ENCODE peak calls at places on chromosomes 12 and 14, in four cellular contexts. One of them, this sample, is unnamed.

GRCh38 chr14:60514378-60515243 is 5.7 kb downstream of the SIX6 start:
- DNase-seq in K562: peak
- DNase-seq in H1: peak
- DNase-seq in right lobe of liver: no peak
- DNase-seq in this sample: no peak

GRCh38 chr12:89413234-89413633 is 60.9 kb upstream of the DUSP6 start:
- DNase-seq in K562: no peak
- DNase-seq in right lobe of liver: no peak
- DNase-seq in H1: no peak
- DNase-seq in this sample: no peak

GRCh38 chr12:99131761-99132199 is 486.7 kb downstream of the APAF1 start:
- DNase-seq in K562: no peak
- DNase-seq in right lobe of liver: peak
- DNase-seq in H1: peak
- DNase-seq in this sample: peak

GRCh38 chr12:122368361-122369073 is 54.0 kb downstream of the CLIP1 start:
- DNase-seq in K562: peak
- DNase-seq in right lobe of liver: no peak
- DNase-seq in H1: no peak
- DNase-seq in this sample: no peak

GRCh38 chr12:52648012-52648550 is 3.9 kb downstream of the KRT2 start:
- DNase-seq in right lobe of liver: no peak
- DNase-seq in H1: peak
- DNase-seq in K562: no peak
- DNase-seq in this sample: no peak

GRCh38 chr14:51093371-51094281 is 1.3 kb downstream of the TRIM9 start:
- DNase-seq in right lobe of liver: peak
- DNase-seq in H1: peak
- DNase-seq in K562: no peak
- DNase-seq in this sample: no peak

GRCh38 chr14:66507181-66507721 is 696 bp upstream of the GPHN start:
- DNase-seq in right lobe of liver: no peak
- DNase-seq in H1: no peak
- DNase-seq in K562: no peak
- DNase-seq in this sample: no peak

GRCh38 chr12:93706387-93706786 is 29.2 kb downstream of the CRADD start:
- DNase-seq in H1: no peak
- DNase-seq in K562: peak
- DNase-seq in right lobe of liver: no peak
- DNase-seq in this sample: no peak

GRCh38 chr12:45989277-45989856 is 1.0 kb downstream of the SCAF11 start:
- DNase-seq in H1: no peak
- DNase-seq in K562: no peak
- DNase-seq in right lobe of liver: no peak
- DNase-seq in this sample: no peak

GRCh38 chr12:45990468-45991288 is at the start of gene SCAF11:
- DNase-seq in H1: peak
- DNase-seq in right lobe of liver: peak
- DNase-seq in K562: peak
- DNase-seq in this sample: peak

GRCh38 chr12:45988259-45988658 is 2.1 kb downstream of the SCAF11 start:
- DNase-seq in H1: no peak
- DNase-seq in right lobe of liver: no peak
- DNase-seq in K562: no peak
- DNase-seq in this sample: no peak

GRCh38 chr12:45991289-45992249 is 1.2 kb upstream of the SCAF11 start:
- DNase-seq in K562: peak
- DNase-seq in right lobe of liver: peak
- DNase-seq in H1: peak
- DNase-seq in this sample: peak

DNA sequence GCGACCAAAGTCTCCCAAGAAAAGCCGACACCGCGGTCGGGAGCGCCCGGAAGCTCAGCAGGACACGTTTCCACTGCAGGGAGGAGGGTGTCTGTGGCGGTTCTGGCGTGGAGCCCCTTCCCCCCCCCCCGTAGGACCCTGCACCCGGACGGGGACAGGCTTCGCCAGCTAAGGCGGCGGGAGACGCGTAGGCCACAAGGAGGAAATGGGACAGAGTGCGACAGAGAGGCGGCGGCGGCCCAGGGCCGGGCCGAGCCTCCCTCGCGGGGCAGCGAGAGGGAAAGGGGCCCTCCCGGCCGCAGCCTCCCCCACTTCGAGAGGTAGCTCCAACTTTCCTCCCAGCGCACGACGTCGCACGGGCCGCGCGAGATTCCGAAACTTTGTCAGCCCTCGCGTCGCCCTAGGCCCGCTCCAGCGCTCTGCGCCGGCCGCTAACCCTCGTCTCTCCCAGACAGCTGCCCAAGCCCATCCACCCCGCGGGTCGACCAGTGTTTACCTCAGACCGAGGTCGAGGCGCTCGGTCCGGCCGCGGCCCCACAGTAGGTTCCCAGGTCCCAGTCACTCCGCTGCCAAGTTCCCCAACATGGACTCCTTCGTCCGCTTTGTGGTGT is 412 bp downstream of the SCAF11 start:
- DNase-seq in right lobe of liver: peak
- DNase-seq in K562: peak
- DNase-seq in H1: peak
- DNase-seq in this sample: peak
- TF ChIP-seq POLR2A in right lobe of liver: peak
- TF ChIP-seq POLR2A in K562: no peak
- TF ChIP-seq POLR2A in H1: no peak
- TF ChIP-seq POLR2A in this sample: peak

DNA sequence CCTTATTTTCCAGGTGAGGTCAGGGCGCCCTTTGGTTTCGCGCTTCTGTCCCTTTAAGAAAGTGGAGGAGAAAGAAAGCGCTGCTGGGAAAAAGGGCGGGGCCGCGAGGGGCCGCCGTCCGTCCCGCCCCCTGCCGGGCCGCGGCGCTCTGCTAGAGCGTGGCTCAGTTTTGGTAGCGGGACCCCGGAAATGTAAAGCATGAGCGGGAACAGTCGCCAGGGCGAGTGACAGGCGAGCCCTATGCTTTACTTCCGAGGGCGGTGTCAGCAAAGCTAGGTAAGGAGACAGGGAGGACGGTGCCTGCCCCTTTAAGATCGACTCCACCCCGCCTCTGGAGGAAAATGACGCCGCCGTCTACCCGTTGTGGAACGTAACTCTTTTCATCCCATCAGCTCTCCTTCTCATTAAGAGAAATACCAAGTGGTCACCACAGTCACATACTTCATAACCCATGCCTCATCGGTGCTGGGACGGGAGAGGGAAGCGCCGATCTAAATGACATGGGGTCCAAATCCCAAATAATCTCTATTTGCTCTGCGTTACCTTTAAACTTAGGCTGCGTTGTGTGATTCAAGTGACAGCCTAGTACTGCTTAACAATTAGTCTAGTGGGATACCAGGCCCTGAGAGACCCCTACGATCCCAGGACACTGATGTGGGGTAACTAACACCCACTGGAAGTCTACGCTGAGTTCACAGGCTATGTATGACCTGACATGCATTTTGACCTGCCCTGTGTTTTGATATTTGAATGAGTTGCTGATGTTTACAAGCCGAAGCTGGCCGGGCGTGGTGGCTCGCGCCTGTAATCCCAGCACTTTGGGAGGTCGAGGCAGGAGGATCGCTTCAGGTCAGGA is at the start of gene ETFBKMT:
- DNase-seq in right lobe of liver: peak
- DNase-seq in H1: peak
- DNase-seq in K562: peak
- DNase-seq in this sample: peak
- TF ChIP-seq POLR2A in right lobe of liver: peak
- TF ChIP-seq POLR2A in H1: no peak
- TF ChIP-seq POLR2A in K562: peak
- TF ChIP-seq POLR2A in this sample: peak

GRCh38 chr12:112382866-112383265 is 635 bp upstream of the HECTD4 start:
- DNase-seq in K562: no peak
- DNase-seq in H1: no peak
- DNase-seq in right lobe of liver: no peak
- DNase-seq in this sample: no peak
- TF ChIP-seq POLR2A in K562: no peak
- TF ChIP-seq POLR2A in H1: no peak
- TF ChIP-seq POLR2A in right lobe of liver: no peak
- TF ChIP-seq POLR2A in this sample: no peak

GRCh38 chr12:94872671-94873367 is 130.7 kb downstream of the NDUFA12 start:
- DNase-seq in H1: peak
- DNase-seq in K562: no peak
- DNase-seq in right lobe of liver: no peak
- DNase-seq in this sample: peak
- TF ChIP-seq POLR2A in H1: no peak
- TF ChIP-seq POLR2A in K562: no peak
- TF ChIP-seq POLR2A in right lobe of liver: no peak
- TF ChIP-seq POLR2A in this sample: no peak

DNA sequence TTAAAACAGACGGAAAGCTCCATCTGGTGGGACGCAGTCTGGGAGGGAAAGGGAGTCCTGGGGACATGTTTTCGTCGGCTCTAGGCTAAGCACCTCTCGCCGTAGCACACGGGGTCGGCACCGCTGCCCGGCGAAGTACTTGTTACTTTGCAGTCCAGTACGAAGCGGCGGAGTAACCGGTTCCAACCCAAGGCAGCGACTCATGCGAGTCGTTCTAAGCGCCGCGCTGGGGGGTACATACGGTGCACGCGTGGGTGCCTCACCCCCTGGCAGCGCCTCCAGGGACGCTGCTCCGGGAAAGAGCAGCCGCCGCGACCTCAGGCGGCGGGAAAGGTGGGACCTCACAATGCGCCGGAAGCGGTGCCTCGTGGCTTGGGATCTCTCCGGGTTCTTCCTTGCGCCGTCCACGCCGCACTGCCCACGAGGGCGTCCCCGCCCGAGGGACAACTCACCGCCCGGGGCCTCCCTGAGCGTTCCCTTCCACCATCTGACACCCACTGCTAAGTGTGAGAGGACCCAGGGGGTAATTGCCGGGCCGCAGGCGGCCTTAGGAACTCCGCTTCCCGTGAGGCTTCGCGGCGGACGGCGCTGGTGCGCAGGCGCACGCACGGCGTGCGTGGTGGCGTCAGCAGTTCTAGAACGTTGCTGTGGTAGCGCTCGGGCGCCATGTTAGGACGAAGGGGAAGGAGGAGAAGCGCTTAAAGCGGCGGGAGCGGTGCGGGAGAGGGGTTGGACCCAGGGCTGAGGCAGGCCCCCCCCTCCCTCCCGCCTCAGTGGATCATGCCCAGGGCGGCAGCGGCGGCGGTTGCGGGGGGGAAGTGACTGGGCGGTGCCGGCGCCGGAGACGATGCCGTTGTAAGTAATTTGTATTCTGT is at the start of gene PAPOLA:
- DNase-seq in H1: peak
- DNase-seq in right lobe of liver: peak
- DNase-seq in K562: peak
- DNase-seq in this sample: peak
- TF ChIP-seq POLR2A in H1: peak
- TF ChIP-seq POLR2A in right lobe of liver: peak
- TF ChIP-seq POLR2A in K562: peak
- TF ChIP-seq POLR2A in this sample: peak

This sample was measured in NB4.